ENCODE peak calls at places on chromosomes 6 and 20, in five cellular contexts. Y, J, N, F and O are unnamed samples.
A peak's percentile ranks its signal among the peaks of the same experiment; 100 is the strongest.

GRCh38 chr6:45736134-45736533 is 279.5 kb downstream of the CLIC5 start:
- DNase-seq in J (no peak), N (no peak), Y (no peak), F (no peak), O (peak; percentile 35)

GRCh38 chr6:125781307-125781868 is 9.4 kb upstream of the NCOA7 start:
- DNase-seq in F (peak; percentile 80), N (peak; percentile 43), Y (peak; percentile 65), J (no peak), O (peak; percentile 79)

GRCh38 chr6:4059115-4059777 is 19.7 kb downstream of the FAM217A start:
- DNase-seq in N (peak; percentile 74), F (no peak), Y (peak; percentile 71), J (no peak), O (peak; percentile 85)

GRCh38 chr20:709421-709820 is 33.8 kb upstream of the SCRT2 start:
- DNase-seq in N (no peak), J (no peak), Y (no peak), F (no peak), O (no peak)

GRCh38 chr6:6656287-6656686 is 67.8 kb downstream of the LY86 start:
- DNase-seq in J (no peak), F (peak; percentile 37), N (no peak), Y (no peak), O (no peak)

GRCh38 chr6:155125916-155126315 is 130.8 kb downstream of the TIAM2 start:
- DNase-seq in N (peak; percentile 59), Y (no peak), J (no peak), F (no peak), O (no peak)

GRCh38 chr6:134253681-134254080 is 64.2 kb downstream of the SGK1 start:
- DNase-seq in F (no peak), N (peak; percentile 53), Y (peak; percentile 46), J (no peak), O (no peak)

GRCh38 chr20:3660262-3661059 is 2.7 kb downstream of the GFRA4 start:
- DNase-seq in F (no peak), J (no peak), N (no peak), Y (no peak), O (no peak)

DNA sequence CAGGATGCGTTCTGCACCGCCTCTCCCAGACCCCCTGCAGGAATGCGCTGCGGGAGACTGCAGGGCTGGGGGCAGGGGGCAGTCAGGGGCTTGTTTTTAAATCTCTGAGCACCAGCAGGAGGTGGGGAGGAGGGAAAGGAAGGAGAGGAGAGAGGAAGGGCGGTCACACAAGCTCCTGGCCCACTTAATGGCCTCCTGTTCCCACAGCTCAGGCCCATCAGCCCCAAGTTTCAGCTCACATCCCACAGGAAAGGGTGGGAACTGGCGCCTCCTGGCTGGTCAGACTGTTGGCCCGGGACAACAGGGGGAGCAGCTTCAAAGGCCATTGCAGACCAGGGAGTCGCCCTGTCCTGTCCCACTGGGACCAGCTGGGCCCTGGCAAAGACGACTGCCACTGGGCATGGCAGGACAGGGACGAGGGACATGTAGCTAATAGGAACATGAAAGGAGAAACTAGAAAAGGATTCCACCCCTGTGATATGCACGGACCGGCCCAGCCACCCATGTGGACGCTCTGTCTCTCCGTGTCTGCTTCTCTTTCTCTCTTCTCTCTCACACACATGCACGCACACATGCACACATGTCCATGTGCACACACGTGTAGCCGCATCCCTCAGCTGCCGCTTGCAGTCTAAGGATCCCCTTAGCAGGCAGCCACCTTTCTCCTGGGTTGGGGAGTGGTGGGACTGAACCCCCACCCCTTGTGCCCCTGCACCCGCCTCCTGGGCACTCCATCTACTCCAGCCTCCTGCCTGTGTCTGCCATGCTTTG is 34.6 kb downstream of the TFEB start:
- DNase-seq in F (no peak), J (no peak), Y (no peak), N (no peak), O (no peak)
- TF ChIP-seq CTCF in F (no peak), J (no peak), Y (no peak), N (no peak), O (no peak)

DNA sequence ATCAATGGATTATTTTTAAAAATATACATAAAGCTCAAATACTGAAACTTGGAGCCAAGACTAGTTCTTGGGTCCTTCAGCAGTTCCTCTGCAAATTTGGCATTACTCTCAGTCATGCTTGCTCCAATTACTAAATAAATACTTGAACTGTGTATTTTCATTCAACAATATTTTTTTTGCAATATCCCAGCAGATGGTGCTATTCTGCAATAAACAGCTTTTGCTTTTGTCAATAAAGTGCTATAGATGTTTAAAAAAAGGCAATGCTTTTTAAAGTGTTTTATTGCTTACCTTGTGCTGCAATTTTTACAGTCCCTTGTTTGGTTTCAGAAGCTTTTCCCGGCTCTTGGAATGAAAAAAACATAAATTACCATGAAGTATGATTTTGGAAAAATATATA is 243.4 kb downstream of the TRDN start:
- DNase-seq in N (no peak), F (peak; percentile 9), J (no peak), Y (peak; percentile 39), O (no peak)
- TF ChIP-seq CTCF in N (no peak), F (peak; percentile 10), J (peak; percentile 6), Y (peak; percentile 37), O (no peak)

GRCh38 chr6:18990313-18990978 is 603.3 kb downstream of the RNF144B start:
- DNase-seq in N (peak; percentile 28), Y (peak; percentile 5), J (peak; percentile 13), F (peak; percentile 60), O (peak; percentile 60)

GRCh38 chr6:18985958-18986357 is 598.8 kb downstream of the RNF144B start:
- DNase-seq in J (no peak), F (no peak), Y (no peak), N (no peak), O (no peak)

DNA sequence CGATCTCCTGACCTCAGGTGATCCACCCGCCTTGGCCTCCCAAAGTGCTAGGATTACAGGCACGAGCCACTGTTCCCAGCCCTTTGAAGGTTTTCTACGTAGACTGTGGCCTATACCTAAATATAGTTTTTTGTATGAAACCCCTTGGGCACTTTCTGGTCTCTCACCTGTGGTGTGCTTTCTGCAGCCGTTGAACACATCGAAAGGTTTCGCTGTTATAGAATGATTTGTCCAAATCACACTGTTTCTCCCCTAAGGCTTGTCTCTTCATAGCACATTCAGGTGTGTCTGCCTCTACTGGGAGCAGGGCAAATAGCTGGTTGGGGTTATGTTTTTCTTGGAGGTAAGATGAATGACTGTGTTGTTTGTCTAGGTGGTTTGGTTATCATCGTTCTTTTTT is 597.9 kb downstream of the RNF144B start:
- DNase-seq in J (no peak), F (no peak), Y (no peak), N (no peak), O (no peak)
- TF ChIP-seq CTCF in J (no peak), F (no peak), Y (no peak), N (no peak), O (no peak)

GRCh38 chr6:170480045-170480714 is 72.9 kb downstream of the PSMB1 start:
- DNase-seq in F (no peak), J (no peak), Y (no peak), N (peak; percentile 17), O (no peak)
- TF ChIP-seq CTCF in F (no peak), J (no peak), Y (no peak), N (peak; percentile 38), O (no peak)

DNA sequence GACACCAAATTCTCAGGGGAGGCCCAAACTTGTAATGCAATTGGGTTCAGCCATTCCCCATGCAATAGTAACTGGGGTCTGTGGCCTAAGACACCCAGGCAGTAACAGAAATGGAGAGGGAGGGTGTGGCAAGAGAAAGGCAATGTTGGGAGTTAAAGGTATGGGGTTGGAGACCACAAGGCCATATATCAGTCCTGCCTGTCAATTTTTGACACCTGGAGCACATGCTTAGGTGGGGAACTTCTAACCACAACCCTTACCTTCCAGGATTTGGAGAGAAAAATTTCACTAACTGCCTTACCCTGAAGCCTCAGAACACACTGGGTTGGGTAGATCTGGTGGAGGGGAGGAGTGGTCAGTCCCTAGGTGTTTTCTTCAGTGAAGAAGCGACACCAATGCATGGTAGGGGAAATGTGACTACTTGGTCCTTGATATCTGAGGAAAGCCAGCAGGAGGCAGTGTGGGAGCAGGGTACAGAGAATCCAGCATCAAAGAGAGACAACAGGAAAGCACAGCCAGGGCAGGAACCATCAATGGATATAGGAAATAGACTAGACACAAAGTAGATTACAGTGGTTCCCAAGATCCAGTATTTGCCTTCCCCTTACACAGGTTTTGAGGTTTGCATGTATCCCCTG is 6.8 kb upstream of the USP49 start:
- DNase-seq in N (peak; percentile 28), F (peak; percentile 61), J (no peak), Y (no peak), O (peak; percentile 71)
- TF ChIP-seq CTCF in N (peak; percentile 41), F (peak; percentile 48), J (peak; percentile 64), Y (no peak), O (peak; percentile 38)

GRCh38 chr6:44078219-44078794 is 48.9 kb downstream of the MRPL14 start:
- DNase-seq in J (no peak), N (no peak), F (no peak), Y (no peak), O (no peak)

GRCh38 chr6:44077201-44077946 is 49.9 kb downstream of the MRPL14 start:
- DNase-seq in F (no peak), J (no peak), Y (no peak), N (no peak), O (no peak)

GRCh38 chr6:44075137-44076015 is 51.9 kb downstream of the MRPL14 start:
- DNase-seq in N (no peak), F (no peak), J (no peak), Y (no peak), O (no peak)

GRCh38 chr6:44076016-44076365 is 51.3 kb downstream of the MRPL14 start:
- DNase-seq in J (no peak), N (no peak), F (no peak), Y (no peak), O (no peak)

DNA sequence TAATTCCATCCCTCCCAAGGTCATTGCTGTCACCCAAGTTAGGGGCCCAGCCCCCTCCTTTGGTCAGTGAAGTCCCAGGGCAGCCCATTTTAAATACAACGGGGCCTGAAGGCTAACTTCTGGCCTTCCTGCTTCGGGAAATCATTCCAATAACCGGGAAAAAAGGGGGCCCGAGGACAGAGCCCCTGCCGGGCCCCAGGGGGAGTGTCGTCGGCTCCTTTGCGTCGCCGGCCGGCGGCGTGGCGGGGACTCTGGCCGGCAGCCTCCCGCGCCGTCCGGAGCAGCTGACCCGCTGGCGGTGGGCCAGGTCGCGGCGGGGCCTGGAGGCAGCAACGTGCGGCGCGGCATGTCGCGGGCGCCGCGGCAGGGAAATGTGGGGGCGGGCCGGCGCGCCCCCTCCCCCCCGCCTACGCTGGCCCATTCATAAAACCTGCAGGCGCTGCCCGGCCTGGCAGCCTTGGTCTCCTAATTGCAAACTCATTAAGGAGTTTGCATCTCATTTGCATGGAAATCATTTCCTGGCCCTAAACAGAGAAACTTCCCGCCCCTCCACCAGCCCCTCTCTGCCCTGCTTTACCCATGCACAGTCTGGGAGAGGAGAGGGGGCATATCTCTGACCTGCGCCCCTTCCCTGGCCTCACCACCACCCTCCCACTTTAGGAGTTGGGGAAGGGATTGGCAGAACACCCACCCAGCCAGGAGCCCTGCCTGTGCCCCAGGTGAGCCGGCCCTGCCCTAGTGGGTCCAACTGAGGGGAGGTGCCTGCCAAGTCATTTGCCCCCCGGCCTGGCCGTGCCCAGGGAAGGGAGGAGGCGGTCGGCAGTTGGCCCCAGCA is 50.7 kb downstream of the MRPL14 start:
- DNase-seq in J (no peak), F (peak; percentile 30), N (peak; percentile 51), Y (no peak), O (peak; percentile 37)
- TF ChIP-seq CTCF in J (no peak), F (no peak), N (peak; percentile 4), Y (no peak), O (no peak)

GRCh38 chr6:120711255-120711654 is 623.0 kb downstream of the TBC1D32 start:
- DNase-seq in Y (no peak), N (no peak), F (no peak), J (no peak), O (no peak)
- TF ChIP-seq CTCF in Y (no peak), N (no peak), F (no peak), J (no peak), O (no peak)